ENCODE peak calls at places on chromosomes 13 and 19, in nine cellular contexts. One of them, this sample, is unnamed.

GRCh38 chr13:50130686-50131051 is 115.4 kb downstream of the KCNRG start:
- DNase-seq in mesothelial cell of epicardium: no peak
- DNase-seq in AG08396: peak; percentile 57
- DNase-seq in PC-3: peak; percentile 21
- DNase-seq in stimulated activated CD4-positive, alpha-beta T cell treated with anti-CD3 and anti-CD28 coated beads, Interleukin-15, amount 100 ng/mL, for 48 hours: no peak
- DNase-seq in stimulated activated naive CD8-positive, alpha-beta T cell treated with anti-CD3 and anti-CD28 coated beads, Interleukin-15, Interleukin-2, amounts not matched to agents 100 U/mL and 50 U/mL, for 24 hours: no peak
- DNase-seq in anterior cingulate cortex: no peak
- DNase-seq in lower leg skin: no peak
- DNase-seq in stimulated activated CD8-positive, alpha-beta memory T cell treated with anti-CD3 and anti-CD28 coated beads, Interleukin-15, amount 100 ng/mL, for 48 hours: no peak
- DNase-seq in this sample: peak; percentile 23

GRCh38 chr13:50608357-50608756 is 235.1 kb downstream of the DLEU7 start:
- DNase-seq in anterior cingulate cortex: no peak
- DNase-seq in stimulated activated naive CD8-positive, alpha-beta T cell treated with anti-CD3 and anti-CD28 coated beads, Interleukin-15, Interleukin-2, amounts not matched to agents 100 U/mL and 50 U/mL, for 24 hours: no peak
- DNase-seq in lower leg skin: no peak
- DNase-seq in AG08396: no peak
- DNase-seq in stimulated activated CD8-positive, alpha-beta memory T cell treated with anti-CD3 and anti-CD28 coated beads, Interleukin-15, amount 100 ng/mL, for 48 hours: no peak
- DNase-seq in mesothelial cell of epicardium: no peak
- DNase-seq in stimulated activated CD4-positive, alpha-beta T cell treated with anti-CD3 and anti-CD28 coated beads, Interleukin-15, amount 100 ng/mL, for 48 hours: no peak
- DNase-seq in PC-3: no peak
- DNase-seq in this sample: no peak

GRCh38 chr19:5131866-5132561 is 163.1 kb downstream of the KDM4B start:
- DNase-seq in anterior cingulate cortex: no peak
- DNase-seq in AG08396: no peak
- DNase-seq in PC-3: peak; percentile 76
- DNase-seq in stimulated activated CD4-positive, alpha-beta T cell treated with anti-CD3 and anti-CD28 coated beads, Interleukin-15, amount 100 ng/mL, for 48 hours: no peak
- DNase-seq in mesothelial cell of epicardium: peak; percentile 68
- DNase-seq in stimulated activated CD8-positive, alpha-beta memory T cell treated with anti-CD3 and anti-CD28 coated beads, Interleukin-15, amount 100 ng/mL, for 48 hours: no peak
- DNase-seq in stimulated activated naive CD8-positive, alpha-beta T cell treated with anti-CD3 and anti-CD28 coated beads, Interleukin-15, Interleukin-2, amounts not matched to agents 100 U/mL and 50 U/mL, for 24 hours: peak; percentile 32
- DNase-seq in lower leg skin: no peak
- DNase-seq in this sample: no peak

GRCh38 chr13:110014719-110015118 is 228.3 kb upstream of the IRS2 start:
- DNase-seq in stimulated activated CD8-positive, alpha-beta memory T cell treated with anti-CD3 and anti-CD28 coated beads, Interleukin-15, amount 100 ng/mL, for 48 hours: no peak
- DNase-seq in mesothelial cell of epicardium: no peak
- DNase-seq in stimulated activated naive CD8-positive, alpha-beta T cell treated with anti-CD3 and anti-CD28 coated beads, Interleukin-15, Interleukin-2, amounts not matched to agents 100 U/mL and 50 U/mL, for 24 hours: no peak
- DNase-seq in lower leg skin: no peak
- DNase-seq in AG08396: no peak
- DNase-seq in PC-3: peak; percentile 49
- DNase-seq in stimulated activated CD4-positive, alpha-beta T cell treated with anti-CD3 and anti-CD28 coated beads, Interleukin-15, amount 100 ng/mL, for 48 hours: no peak
- DNase-seq in anterior cingulate cortex: no peak
- DNase-seq in this sample: no peak

GRCh38 chr19:15252398-15253018 is 20.3 kb upstream of the EPHX3 start:
- DNase-seq in mesothelial cell of epicardium: no peak
- DNase-seq in lower leg skin: no peak
- DNase-seq in PC-3: no peak
- DNase-seq in AG08396: peak; percentile 65
- DNase-seq in stimulated activated CD4-positive, alpha-beta T cell treated with anti-CD3 and anti-CD28 coated beads, Interleukin-15, amount 100 ng/mL, for 48 hours: no peak
- DNase-seq in anterior cingulate cortex: peak; percentile 18
- DNase-seq in stimulated activated CD8-positive, alpha-beta memory T cell treated with anti-CD3 and anti-CD28 coated beads, Interleukin-15, amount 100 ng/mL, for 48 hours: no peak
- DNase-seq in stimulated activated naive CD8-positive, alpha-beta T cell treated with anti-CD3 and anti-CD28 coated beads, Interleukin-15, Interleukin-2, amounts not matched to agents 100 U/mL and 50 U/mL, for 24 hours: no peak
- DNase-seq in this sample: peak; percentile 43

GRCh38 chr13:45194081-45194939 is 6.5 kb downstream of the KCTD4 start:
- DNase-seq in AG08396: no peak
- DNase-seq in anterior cingulate cortex: peak; percentile 59
- DNase-seq in mesothelial cell of epicardium: no peak
- DNase-seq in stimulated activated CD8-positive, alpha-beta memory T cell treated with anti-CD3 and anti-CD28 coated beads, Interleukin-15, amount 100 ng/mL, for 48 hours: no peak
- DNase-seq in stimulated activated naive CD8-positive, alpha-beta T cell treated with anti-CD3 and anti-CD28 coated beads, Interleukin-15, Interleukin-2, amounts not matched to agents 100 U/mL and 50 U/mL, for 24 hours: no peak
- DNase-seq in PC-3: no peak
- DNase-seq in stimulated activated CD4-positive, alpha-beta T cell treated with anti-CD3 and anti-CD28 coated beads, Interleukin-15, amount 100 ng/mL, for 48 hours: no peak
- DNase-seq in lower leg skin: no peak
- DNase-seq in this sample: no peak

GRCh38 chr19:9836021-9836420 is 903 bp downstream of the PIN1 start:
- DNase-seq in anterior cingulate cortex: no peak
- DNase-seq in lower leg skin: no peak
- DNase-seq in PC-3: peak; percentile 59
- DNase-seq in stimulated activated naive CD8-positive, alpha-beta T cell treated with anti-CD3 and anti-CD28 coated beads, Interleukin-15, Interleukin-2, amounts not matched to agents 100 U/mL and 50 U/mL, for 24 hours: no peak
- DNase-seq in stimulated activated CD8-positive, alpha-beta memory T cell treated with anti-CD3 and anti-CD28 coated beads, Interleukin-15, amount 100 ng/mL, for 48 hours: no peak
- DNase-seq in AG08396: peak; percentile 71
- DNase-seq in stimulated activated CD4-positive, alpha-beta T cell treated with anti-CD3 and anti-CD28 coated beads, Interleukin-15, amount 100 ng/mL, for 48 hours: no peak
- DNase-seq in mesothelial cell of epicardium: no peak
- DNase-seq in this sample: no peak

GRCh38 chr13:102017248-102017647 is 384.6 kb downstream of the FGF14 start:
- DNase-seq in mesothelial cell of epicardium: no peak
- DNase-seq in stimulated activated CD4-positive, alpha-beta T cell treated with anti-CD3 and anti-CD28 coated beads, Interleukin-15, amount 100 ng/mL, for 48 hours: no peak
- DNase-seq in lower leg skin: no peak
- DNase-seq in stimulated activated CD8-positive, alpha-beta memory T cell treated with anti-CD3 and anti-CD28 coated beads, Interleukin-15, amount 100 ng/mL, for 48 hours: no peak
- DNase-seq in AG08396: no peak
- DNase-seq in PC-3: no peak
- DNase-seq in stimulated activated naive CD8-positive, alpha-beta T cell treated with anti-CD3 and anti-CD28 coated beads, Interleukin-15, Interleukin-2, amounts not matched to agents 100 U/mL and 50 U/mL, for 24 hours: no peak
- DNase-seq in anterior cingulate cortex: no peak
- DNase-seq in this sample: no peak

GRCh38 chr19:33302974-33303790 is 848 bp upstream of the CEBPA start:
- DNase-seq in AG08396: peak; percentile 80
- DNase-seq in PC-3: peak; percentile 32
- DNase-seq in stimulated activated CD8-positive, alpha-beta memory T cell treated with anti-CD3 and anti-CD28 coated beads, Interleukin-15, amount 100 ng/mL, for 48 hours: no peak
- DNase-seq in stimulated activated naive CD8-positive, alpha-beta T cell treated with anti-CD3 and anti-CD28 coated beads, Interleukin-15, Interleukin-2, amounts not matched to agents 100 U/mL and 50 U/mL, for 24 hours: peak; percentile 34
- DNase-seq in lower leg skin: no peak
- DNase-seq in stimulated activated CD4-positive, alpha-beta T cell treated with anti-CD3 and anti-CD28 coated beads, Interleukin-15, amount 100 ng/mL, for 48 hours: no peak
- DNase-seq in anterior cingulate cortex: no peak
- DNase-seq in mesothelial cell of epicardium: peak; percentile 74
- DNase-seq in this sample: no peak

GRCh38 chr19:50673118-50673517 is 23.9 kb downstream of the C19orf81 start:
- DNase-seq in lower leg skin: no peak
- DNase-seq in PC-3: no peak
- DNase-seq in stimulated activated CD8-positive, alpha-beta memory T cell treated with anti-CD3 and anti-CD28 coated beads, Interleukin-15, amount 100 ng/mL, for 48 hours: no peak
- DNase-seq in stimulated activated CD4-positive, alpha-beta T cell treated with anti-CD3 and anti-CD28 coated beads, Interleukin-15, amount 100 ng/mL, for 48 hours: no peak
- DNase-seq in stimulated activated naive CD8-positive, alpha-beta T cell treated with anti-CD3 and anti-CD28 coated beads, Interleukin-15, Interleukin-2, amounts not matched to agents 100 U/mL and 50 U/mL, for 24 hours: no peak
- DNase-seq in anterior cingulate cortex: no peak
- DNase-seq in AG08396: no peak
- DNase-seq in mesothelial cell of epicardium: no peak
- DNase-seq in this sample: no peak

GRCh38 chr19:40862785-40863184 is 12.5 kb upstream of the CYP2A6 start:
- DNase-seq in mesothelial cell of epicardium: no peak
- DNase-seq in AG08396: no peak
- DNase-seq in stimulated activated naive CD8-positive, alpha-beta T cell treated with anti-CD3 and anti-CD28 coated beads, Interleukin-15, Interleukin-2, amounts not matched to agents 100 U/mL and 50 U/mL, for 24 hours: no peak
- DNase-seq in stimulated activated CD4-positive, alpha-beta T cell treated with anti-CD3 and anti-CD28 coated beads, Interleukin-15, amount 100 ng/mL, for 48 hours: no peak
- DNase-seq in lower leg skin: no peak
- DNase-seq in stimulated activated CD8-positive, alpha-beta memory T cell treated with anti-CD3 and anti-CD28 coated beads, Interleukin-15, amount 100 ng/mL, for 48 hours: no peak
- DNase-seq in anterior cingulate cortex: no peak
- DNase-seq in PC-3: peak; percentile 82
- DNase-seq in this sample: no peak

GRCh38 chr13:89966524-89966923 is 1381.0 kb upstream of the MIR17HG start:
- DNase-seq in anterior cingulate cortex: no peak
- DNase-seq in AG08396: no peak
- DNase-seq in stimulated activated CD4-positive, alpha-beta T cell treated with anti-CD3 and anti-CD28 coated beads, Interleukin-15, amount 100 ng/mL, for 48 hours: no peak
- DNase-seq in stimulated activated naive CD8-positive, alpha-beta T cell treated with anti-CD3 and anti-CD28 coated beads, Interleukin-15, Interleukin-2, amounts not matched to agents 100 U/mL and 50 U/mL, for 24 hours: no peak
- DNase-seq in PC-3: no peak
- DNase-seq in mesothelial cell of epicardium: no peak
- DNase-seq in stimulated activated CD8-positive, alpha-beta memory T cell treated with anti-CD3 and anti-CD28 coated beads, Interleukin-15, amount 100 ng/mL, for 48 hours: no peak
- DNase-seq in lower leg skin: no peak
- DNase-seq in this sample: no peak

GRCh38 chr13:60230593-60230992 is 66.9 kb upstream of the DIAPH3 start:
- DNase-seq in stimulated activated naive CD8-positive, alpha-beta T cell treated with anti-CD3 and anti-CD28 coated beads, Interleukin-15, Interleukin-2, amounts not matched to agents 100 U/mL and 50 U/mL, for 24 hours: no peak
- DNase-seq in AG08396: no peak
- DNase-seq in stimulated activated CD4-positive, alpha-beta T cell treated with anti-CD3 and anti-CD28 coated beads, Interleukin-15, amount 100 ng/mL, for 48 hours: no peak
- DNase-seq in mesothelial cell of epicardium: no peak
- DNase-seq in lower leg skin: no peak
- DNase-seq in anterior cingulate cortex: no peak
- DNase-seq in stimulated activated CD8-positive, alpha-beta memory T cell treated with anti-CD3 and anti-CD28 coated beads, Interleukin-15, amount 100 ng/mL, for 48 hours: no peak
- DNase-seq in PC-3: no peak
- DNase-seq in this sample: no peak

GRCh38 chr13:103004790-103005307 is 61.4 kb downstream of the SLC10A2 start:
- DNase-seq in mesothelial cell of epicardium: no peak
- DNase-seq in lower leg skin: no peak
- DNase-seq in stimulated activated CD8-positive, alpha-beta memory T cell treated with anti-CD3 and anti-CD28 coated beads, Interleukin-15, amount 100 ng/mL, for 48 hours: no peak
- DNase-seq in AG08396: no peak
- DNase-seq in stimulated activated CD4-positive, alpha-beta T cell treated with anti-CD3 and anti-CD28 coated beads, Interleukin-15, amount 100 ng/mL, for 48 hours: no peak
- DNase-seq in stimulated activated naive CD8-positive, alpha-beta T cell treated with anti-CD3 and anti-CD28 coated beads, Interleukin-15, Interleukin-2, amounts not matched to agents 100 U/mL and 50 U/mL, for 24 hours: no peak
- DNase-seq in anterior cingulate cortex: no peak
- DNase-seq in PC-3: no peak
- DNase-seq in this sample: no peak

GRCh38 chr13:109162248-109163051 is 533.0 kb downstream of the MYO16 start:
- DNase-seq in lower leg skin: no peak
- DNase-seq in PC-3: peak; percentile 73
- DNase-seq in anterior cingulate cortex: no peak
- DNase-seq in stimulated activated CD4-positive, alpha-beta T cell treated with anti-CD3 and anti-CD28 coated beads, Interleukin-15, amount 100 ng/mL, for 48 hours: peak; percentile 18
- DNase-seq in AG08396: no peak
- DNase-seq in mesothelial cell of epicardium: no peak
- DNase-seq in stimulated activated naive CD8-positive, alpha-beta T cell treated with anti-CD3 and anti-CD28 coated beads, Interleukin-15, Interleukin-2, amounts not matched to agents 100 U/mL and 50 U/mL, for 24 hours: peak; percentile 27
- DNase-seq in stimulated activated CD8-positive, alpha-beta memory T cell treated with anti-CD3 and anti-CD28 coated beads, Interleukin-15, amount 100 ng/mL, for 48 hours: peak; percentile 25
- DNase-seq in this sample: no peak

GRCh38 chr13:26420282-26420960 is 137.1 kb upstream of the WASF3 start:
- DNase-seq in stimulated activated CD8-positive, alpha-beta memory T cell treated with anti-CD3 and anti-CD28 coated beads, Interleukin-15, amount 100 ng/mL, for 48 hours: no peak
- DNase-seq in anterior cingulate cortex: no peak
- DNase-seq in PC-3: no peak
- DNase-seq in stimulated activated naive CD8-positive, alpha-beta T cell treated with anti-CD3 and anti-CD28 coated beads, Interleukin-15, Interleukin-2, amounts not matched to agents 100 U/mL and 50 U/mL, for 24 hours: no peak
- DNase-seq in lower leg skin: no peak
- DNase-seq in mesothelial cell of epicardium: no peak
- DNase-seq in AG08396: no peak
- DNase-seq in stimulated activated CD4-positive, alpha-beta T cell treated with anti-CD3 and anti-CD28 coated beads, Interleukin-15, amount 100 ng/mL, for 48 hours: no peak
- DNase-seq in this sample: no peak

GRCh38 chr13:98539655-98540054 is 37.3 kb downstream of the STK24 start:
- DNase-seq in lower leg skin: no peak
- DNase-seq in AG08396: no peak
- DNase-seq in anterior cingulate cortex: no peak
- DNase-seq in stimulated activated CD8-positive, alpha-beta memory T cell treated with anti-CD3 and anti-CD28 coated beads, Interleukin-15, amount 100 ng/mL, for 48 hours: no peak
- DNase-seq in stimulated activated CD4-positive, alpha-beta T cell treated with anti-CD3 and anti-CD28 coated beads, Interleukin-15, amount 100 ng/mL, for 48 hours: no peak
- DNase-seq in mesothelial cell of epicardium: no peak
- DNase-seq in PC-3: no peak
- DNase-seq in stimulated activated naive CD8-positive, alpha-beta T cell treated with anti-CD3 and anti-CD28 coated beads, Interleukin-15, Interleukin-2, amounts not matched to agents 100 U/mL and 50 U/mL, for 24 hours: no peak
- DNase-seq in this sample: no peak

GRCh38 chr13:75959861-75960481 is 323.8 kb downstream of the LMO7 start:
- DNase-seq in stimulated activated CD8-positive, alpha-beta memory T cell treated with anti-CD3 and anti-CD28 coated beads, Interleukin-15, amount 100 ng/mL, for 48 hours: no peak
- DNase-seq in lower leg skin: no peak
- DNase-seq in PC-3: no peak
- DNase-seq in AG08396: no peak
- DNase-seq in anterior cingulate cortex: no peak
- DNase-seq in mesothelial cell of epicardium: no peak
- DNase-seq in stimulated activated CD4-positive, alpha-beta T cell treated with anti-CD3 and anti-CD28 coated beads, Interleukin-15, amount 100 ng/mL, for 48 hours: no peak
- DNase-seq in stimulated activated naive CD8-positive, alpha-beta T cell treated with anti-CD3 and anti-CD28 coated beads, Interleukin-15, Interleukin-2, amounts not matched to agents 100 U/mL and 50 U/mL, for 24 hours: no peak
- DNase-seq in this sample: no peak

GRCh38 chr19:20863176-20863575 is 59.9 kb upstream of the ZNF85 start:
- DNase-seq in PC-3: no peak
- DNase-seq in stimulated activated naive CD8-positive, alpha-beta T cell treated with anti-CD3 and anti-CD28 coated beads, Interleukin-15, Interleukin-2, amounts not matched to agents 100 U/mL and 50 U/mL, for 24 hours: no peak
- DNase-seq in stimulated activated CD4-positive, alpha-beta T cell treated with anti-CD3 and anti-CD28 coated beads, Interleukin-15, amount 100 ng/mL, for 48 hours: no peak
- DNase-seq in anterior cingulate cortex: no peak
- DNase-seq in stimulated activated CD8-positive, alpha-beta memory T cell treated with anti-CD3 and anti-CD28 coated beads, Interleukin-15, amount 100 ng/mL, for 48 hours: no peak
- DNase-seq in lower leg skin: no peak
- DNase-seq in AG08396: no peak
- DNase-seq in mesothelial cell of epicardium: no peak
- DNase-seq in this sample: no peak

GRCh38 chr13:91401916-91402315 is 3.5 kb downstream of the GPC5 start:
- DNase-seq in mesothelial cell of epicardium: no peak
- DNase-seq in AG08396: no peak
- DNase-seq in PC-3: no peak
- DNase-seq in anterior cingulate cortex: no peak
- DNase-seq in stimulated activated naive CD8-positive, alpha-beta T cell treated with anti-CD3 and anti-CD28 coated beads, Interleukin-15, Interleukin-2, amounts not matched to agents 100 U/mL and 50 U/mL, for 24 hours: no peak
- DNase-seq in stimulated activated CD4-positive, alpha-beta T cell treated with anti-CD3 and anti-CD28 coated beads, Interleukin-15, amount 100 ng/mL, for 48 hours: no peak
- DNase-seq in stimulated activated CD8-positive, alpha-beta memory T cell treated with anti-CD3 and anti-CD28 coated beads, Interleukin-15, amount 100 ng/mL, for 48 hours: no peak
- DNase-seq in lower leg skin: no peak
- DNase-seq in this sample: no peak

GRCh38 chr19:55552620-55553019 is 7.3 kb upstream of the SBK3 start:
- DNase-seq in AG08396: peak; percentile 50
- DNase-seq in stimulated activated naive CD8-positive, alpha-beta T cell treated with anti-CD3 and anti-CD28 coated beads, Interleukin-15, Interleukin-2, amounts not matched to agents 100 U/mL and 50 U/mL, for 24 hours: no peak
- DNase-seq in stimulated activated CD8-positive, alpha-beta memory T cell treated with anti-CD3 and anti-CD28 coated beads, Interleukin-15, amount 100 ng/mL, for 48 hours: no peak
- DNase-seq in anterior cingulate cortex: no peak
- DNase-seq in stimulated activated CD4-positive, alpha-beta T cell treated with anti-CD3 and anti-CD28 coated beads, Interleukin-15, amount 100 ng/mL, for 48 hours: no peak
- DNase-seq in mesothelial cell of epicardium: no peak
- DNase-seq in PC-3: no peak
- DNase-seq in lower leg skin: no peak
- DNase-seq in this sample: no peak

GRCh38 chr13:111161601-111162600 is 46.8 kb downstream of the ARHGEF7 start:
- DNase-seq in stimulated activated naive CD8-positive, alpha-beta T cell treated with anti-CD3 and anti-CD28 coated beads, Interleukin-15, Interleukin-2, amounts not matched to agents 100 U/mL and 50 U/mL, for 24 hours: no peak
- DNase-seq in mesothelial cell of epicardium: no peak
- DNase-seq in lower leg skin: no peak
- DNase-seq in stimulated activated CD8-positive, alpha-beta memory T cell treated with anti-CD3 and anti-CD28 coated beads, Interleukin-15, amount 100 ng/mL, for 48 hours: no peak
- DNase-seq in anterior cingulate cortex: no peak
- DNase-seq in AG08396: no peak
- DNase-seq in PC-3: no peak
- DNase-seq in stimulated activated CD4-positive, alpha-beta T cell treated with anti-CD3 and anti-CD28 coated beads, Interleukin-15, amount 100 ng/mL, for 48 hours: no peak
- DNase-seq in this sample: no peak

GRCh38 chr19:12664406-12665280 is 1.9 kb downstream of the MAN2B1 start:
- DNase-seq in stimulated activated CD4-positive, alpha-beta T cell treated with anti-CD3 and anti-CD28 coated beads, Interleukin-15, amount 100 ng/mL, for 48 hours: no peak
- DNase-seq in stimulated activated naive CD8-positive, alpha-beta T cell treated with anti-CD3 and anti-CD28 coated beads, Interleukin-15, Interleukin-2, amounts not matched to agents 100 U/mL and 50 U/mL, for 24 hours: peak; percentile 47
- DNase-seq in lower leg skin: no peak
- DNase-seq in mesothelial cell of epicardium: no peak
- DNase-seq in anterior cingulate cortex: no peak
- DNase-seq in stimulated activated CD8-positive, alpha-beta memory T cell treated with anti-CD3 and anti-CD28 coated beads, Interleukin-15, amount 100 ng/mL, for 48 hours: no peak
- DNase-seq in AG08396: peak; percentile 45
- DNase-seq in PC-3: no peak
- DNase-seq in this sample: peak; percentile 38

GRCh38 chr19:10580979-10581631 is 6.0 kb downstream of the AP1M2 start:
- DNase-seq in mesothelial cell of epicardium: peak; percentile 88
- DNase-seq in anterior cingulate cortex: peak; percentile 79
- DNase-seq in PC-3: peak; percentile 98
- DNase-seq in stimulated activated CD8-positive, alpha-beta memory T cell treated with anti-CD3 and anti-CD28 coated beads, Interleukin-15, amount 100 ng/mL, for 48 hours: peak; percentile 79
- DNase-seq in AG08396: peak; percentile 73
- DNase-seq in lower leg skin: peak; percentile 89
- DNase-seq in stimulated activated naive CD8-positive, alpha-beta T cell treated with anti-CD3 and anti-CD28 coated beads, Interleukin-15, Interleukin-2, amounts not matched to agents 100 U/mL and 50 U/mL, for 24 hours: peak; percentile 92
- DNase-seq in stimulated activated CD4-positive, alpha-beta T cell treated with anti-CD3 and anti-CD28 coated beads, Interleukin-15, amount 100 ng/mL, for 48 hours: peak; percentile 88
- DNase-seq in this sample: peak; percentile 67

GRCh38 chr13:77599351-77599750 is 63.8 kb downstream of the SCEL start:
- DNase-seq in stimulated activated CD8-positive, alpha-beta memory T cell treated with anti-CD3 and anti-CD28 coated beads, Interleukin-15, amount 100 ng/mL, for 48 hours: no peak
- DNase-seq in stimulated activated naive CD8-positive, alpha-beta T cell treated with anti-CD3 and anti-CD28 coated beads, Interleukin-15, Interleukin-2, amounts not matched to agents 100 U/mL and 50 U/mL, for 24 hours: no peak
- DNase-seq in mesothelial cell of epicardium: no peak
- DNase-seq in PC-3: no peak
- DNase-seq in stimulated activated CD4-positive, alpha-beta T cell treated with anti-CD3 and anti-CD28 coated beads, Interleukin-15, amount 100 ng/mL, for 48 hours: no peak
- DNase-seq in anterior cingulate cortex: no peak
- DNase-seq in lower leg skin: no peak
- DNase-seq in AG08396: no peak
- DNase-seq in this sample: no peak

GRCh38 chr19:17841810-17842662 is 5.7 kb downstream of the JAK3 start:
- DNase-seq in stimulated activated naive CD8-positive, alpha-beta T cell treated with anti-CD3 and anti-CD28 coated beads, Interleukin-15, Interleukin-2, amounts not matched to agents 100 U/mL and 50 U/mL, for 24 hours: peak; percentile 82
- DNase-seq in anterior cingulate cortex: peak; percentile 79
- DNase-seq in lower leg skin: peak; percentile 53
- DNase-seq in mesothelial cell of epicardium: peak; percentile 89
- DNase-seq in PC-3: peak; percentile 97
- DNase-seq in stimulated activated CD4-positive, alpha-beta T cell treated with anti-CD3 and anti-CD28 coated beads, Interleukin-15, amount 100 ng/mL, for 48 hours: peak; percentile 82
- DNase-seq in stimulated activated CD8-positive, alpha-beta memory T cell treated with anti-CD3 and anti-CD28 coated beads, Interleukin-15, amount 100 ng/mL, for 48 hours: peak; percentile 52
- DNase-seq in AG08396: peak; percentile 95
- DNase-seq in this sample: peak; percentile 82

GRCh38 chr13:31431722-31432137 is 232.0 kb downstream of the B3GLCT start:
- DNase-seq in mesothelial cell of epicardium: peak; percentile 54
- DNase-seq in lower leg skin: peak; percentile 41
- DNase-seq in AG08396: peak; percentile 55
- DNase-seq in stimulated activated CD4-positive, alpha-beta T cell treated with anti-CD3 and anti-CD28 coated beads, Interleukin-15, amount 100 ng/mL, for 48 hours: peak; percentile 27
- DNase-seq in stimulated activated naive CD8-positive, alpha-beta T cell treated with anti-CD3 and anti-CD28 coated beads, Interleukin-15, Interleukin-2, amounts not matched to agents 100 U/mL and 50 U/mL, for 24 hours: peak; percentile 57
- DNase-seq in stimulated activated CD8-positive, alpha-beta memory T cell treated with anti-CD3 and anti-CD28 coated beads, Interleukin-15, amount 100 ng/mL, for 48 hours: peak; percentile 14
- DNase-seq in PC-3: peak; percentile 58
- DNase-seq in anterior cingulate cortex: no peak
- DNase-seq in this sample: peak; percentile 4

GRCh38 chr13:31409678-31410356 is 210.0 kb downstream of the B3GLCT start:
- DNase-seq in mesothelial cell of epicardium: no peak
- DNase-seq in stimulated activated CD4-positive, alpha-beta T cell treated with anti-CD3 and anti-CD28 coated beads, Interleukin-15, amount 100 ng/mL, for 48 hours: no peak
- DNase-seq in stimulated activated CD8-positive, alpha-beta memory T cell treated with anti-CD3 and anti-CD28 coated beads, Interleukin-15, amount 100 ng/mL, for 48 hours: no peak
- DNase-seq in anterior cingulate cortex: no peak
- DNase-seq in AG08396: no peak
- DNase-seq in stimulated activated naive CD8-positive, alpha-beta T cell treated with anti-CD3 and anti-CD28 coated beads, Interleukin-15, Interleukin-2, amounts not matched to agents 100 U/mL and 50 U/mL, for 24 hours: no peak
- DNase-seq in PC-3: peak; percentile 11
- DNase-seq in lower leg skin: no peak
- DNase-seq in this sample: no peak

GRCh38 chr13:95500136-95500718 is 52.3 kb upstream of the CLDN10 start:
- DNase-seq in stimulated activated CD8-positive, alpha-beta memory T cell treated with anti-CD3 and anti-CD28 coated beads, Interleukin-15, amount 100 ng/mL, for 48 hours: no peak
- DNase-seq in anterior cingulate cortex: no peak
- DNase-seq in stimulated activated naive CD8-positive, alpha-beta T cell treated with anti-CD3 and anti-CD28 coated beads, Interleukin-15, Interleukin-2, amounts not matched to agents 100 U/mL and 50 U/mL, for 24 hours: no peak
- DNase-seq in PC-3: no peak
- DNase-seq in lower leg skin: no peak
- DNase-seq in stimulated activated CD4-positive, alpha-beta T cell treated with anti-CD3 and anti-CD28 coated beads, Interleukin-15, amount 100 ng/mL, for 48 hours: no peak
- DNase-seq in AG08396: no peak
- DNase-seq in mesothelial cell of epicardium: no peak
- DNase-seq in this sample: no peak

GRCh38 chr19:10100163-10100785 is 2.2 kb downstream of the ANGPTL6 start:
- DNase-seq in anterior cingulate cortex: no peak
- DNase-seq in stimulated activated CD4-positive, alpha-beta T cell treated with anti-CD3 and anti-CD28 coated beads, Interleukin-15, amount 100 ng/mL, for 48 hours: no peak
- DNase-seq in stimulated activated naive CD8-positive, alpha-beta T cell treated with anti-CD3 and anti-CD28 coated beads, Interleukin-15, Interleukin-2, amounts not matched to agents 100 U/mL and 50 U/mL, for 24 hours: no peak
- DNase-seq in PC-3: no peak
- DNase-seq in stimulated activated CD8-positive, alpha-beta memory T cell treated with anti-CD3 and anti-CD28 coated beads, Interleukin-15, amount 100 ng/mL, for 48 hours: no peak
- DNase-seq in mesothelial cell of epicardium: no peak
- DNase-seq in AG08396: no peak
- DNase-seq in lower leg skin: no peak
- DNase-seq in this sample: no peak

GRCh38 chr19:42068756-42069571 is 1.0 kb downstream of the GRIK5 start:
- DNase-seq in anterior cingulate cortex: peak; percentile 23
- DNase-seq in mesothelial cell of epicardium: no peak
- DNase-seq in stimulated activated CD4-positive, alpha-beta T cell treated with anti-CD3 and anti-CD28 coated beads, Interleukin-15, amount 100 ng/mL, for 48 hours: no peak
- DNase-seq in stimulated activated CD8-positive, alpha-beta memory T cell treated with anti-CD3 and anti-CD28 coated beads, Interleukin-15, amount 100 ng/mL, for 48 hours: no peak
- DNase-seq in PC-3: no peak
- DNase-seq in lower leg skin: no peak
- DNase-seq in stimulated activated naive CD8-positive, alpha-beta T cell treated with anti-CD3 and anti-CD28 coated beads, Interleukin-15, Interleukin-2, amounts not matched to agents 100 U/mL and 50 U/mL, for 24 hours: no peak
- DNase-seq in AG08396: no peak
- DNase-seq in this sample: no peak